ENCODE peak calls at places on chromosome 6, in five cellular contexts. S is hepatocyte; V is stimulated activated CD8-positive, alpha-beta memory T cell treated with anti-CD3 and anti-CD28 coated beads, Interleukin-7, amount 100 ng/mL, for 24 hours; F is upper lobe of right lung; X is tibial nerve. J is an unnamed sample.

GRCh38 chr6:85460951-85461805 is 11.3 kb downstream of the NT5E start:
- DNase-seq in S (no peak), V (no peak), F (no peak), X (no peak), J (no peak)

GRCh38 chr6:145736854-145737181 is 1.5 kb upstream of the EPM2A start:
- DNase-seq in S (peak; percentile 32), V (no peak), F (no peak), X (peak; percentile 5), J (no peak)

GRCh38 chr6:112760831-112761230 is 413.7 kb downstream of the RFPL4B start:
- DNase-seq in S (no peak), V (no peak), F (no peak), X (no peak), J (no peak)

GRCh38 chr6:125827788-125828313 is 37.1 kb downstream of the NCOA7 start:
- DNase-seq in S (no peak), V (no peak), F (no peak), X (no peak), J (no peak)

GRCh38 chr6:32952817-32953739 is at the start of gene HLA-DMA:
- DNase-seq in S (peak; percentile 90), V (no peak), F (peak; percentile 91), X (peak; percentile 80), J (peak; percentile 90)

GRCh38 chr6:34027445-34027936 is 118.4 kb downstream of the GRM4 start:
- DNase-seq in S (peak; percentile 64), V (peak; percentile 41), F (peak; percentile 75), X (peak; percentile 7), J (no peak)

GRCh38 chr6:20211037-20211940 is 980 bp downstream of the MBOAT1 start:
- DNase-seq in S (peak; percentile 32), V (no peak), F (no peak), X (no peak), J (no peak)

GRCh38 chr6:163771180-163771579 is 356.7 kb downstream of the QKI start:
- DNase-seq in S (no peak), V (no peak), F (no peak), X (no peak), J (no peak)

GRCh38 chr6:163287626-163288025 is 126.9 kb upstream of the QKI start:
- DNase-seq in S (no peak), V (no peak), F (no peak), X (no peak), J (no peak)

GRCh38 chr6:160412993-160413392 is 64.8 kb downstream of the SLC22A3 start:
- DNase-seq in S (no peak), V (no peak), F (no peak), X (no peak), J (no peak)

GRCh38 chr6:30556714-30556963 is 350 bp upstream of the GNL1 start:
- DNase-seq in S (peak; percentile 92), V (peak; percentile 79), F (no peak), X (peak; percentile 95), J (peak; percentile 94)

GRCh38 chr6:134822920-134823430 is 126.9 kb downstream of the ALDH8A1 start:
- DNase-seq in S (peak; percentile 89), V (no peak), F (peak; percentile 65), X (peak; percentile 77), J (no peak)

GRCh38 chr6:145929037-145929633 is 35.0 kb downstream of the SHPRH start:
- DNase-seq in S (peak; percentile 58), V (no peak), F (no peak), X (peak; percentile 18), J (no peak)

GRCh38 chr6:50708664-50709365 is 4.5 kb upstream of the TFAP2D start:
- DNase-seq in S (no peak), V (no peak), F (no peak), X (no peak), J (no peak)

GRCh38 chr6:1622220-1622841 is 12.6 kb downstream of the FOXC1 start:
- DNase-seq in S (no peak), V (no peak), F (no peak), X (no peak), J (no peak)

GRCh38 chr6:19806971-19807396 is 30.2 kb upstream of the ID4 start:
- DNase-seq in S (no peak), V (no peak), F (no peak), X (no peak), J (no peak)

GRCh38 chr6:98777762-98778161 is 56.6 kb upstream of the POU3F2 start:
- DNase-seq in S (no peak), V (no peak), F (no peak), X (no peak), J (no peak)

GRCh38 chr6:150694889-150695288 is 95.2 kb downstream of the PLEKHG1 start:
- DNase-seq in S (no peak), V (no peak), F (no peak), X (no peak), J (no peak)

GRCh38 chr6:143200035-143200770 is 139.5 kb downstream of the AIG1 start:
- DNase-seq in S (no peak), V (no peak), F (no peak), X (no peak), J (no peak)

GRCh38 chr6:67664942-67665341 is 970.1 kb upstream of the ADGRB3 start:
- DNase-seq in S (no peak), V (no peak), F (no peak), X (no peak), J (no peak)

GRCh38 chr6:11271637-11272036 is 39.2 kb upstream of the NEDD9 start:
- DNase-seq in S (no peak), V (no peak), F (no peak), X (no peak), J (no peak)

GRCh38 chr6:45587229-45588060 is 209.7 kb upstream of the SUPT3H start:
- DNase-seq in S (no peak), V (no peak), F (no peak), X (no peak), J (no peak)